ENCODE peak calls at places on chromosomes 6 and 20, in six cellular contexts. C is cardiac fibroblast, I is C1 segment of cervical spinal cord, W is smooth muscle cell of the brain vasculature, S is NCI-H526 treated with DMSO at 0.1 percent for 48 hours, F is amygdala. J is an unnamed sample.

GRCh38 chr6:73580247-73581149 is 59.7 kb upstream of the EEF1A1 start:
- DNase-seq in C (peak), F (peak), W (peak), I (peak), S (no peak), J (peak)

GRCh38 chr20:1209447-1210387 is 6.5 kb downstream of the C20orf202 start:
- DNase-seq in I (no peak), W (no peak), C (no peak), F (no peak), S (no peak), J (no peak)

GRCh38 chr6:72422126-72422680 is 199.7 kb upstream of the KCNQ5 start:
- DNase-seq in C (no peak), F (no peak), I (no peak), S (no peak), W (no peak), J (no peak)

GRCh38 chr20:64151634-64152530 is 12.4 kb upstream of the MYT1 start:
- DNase-seq in I (no peak), F (no peak), C (no peak), S (no peak), W (no peak), J (no peak)

GRCh38 chr20:44548171-44548678 is 26.4 kb upstream of the SERINC3 start:
- DNase-seq in F (no peak), S (no peak), W (no peak), I (no peak), C (peak), J (no peak)

GRCh38 chr6:33613794-33614166 is 7.3 kb upstream of the ITPR3 start:
- DNase-seq in F (no peak), W (no peak), S (no peak), I (no peak), C (peak), J (no peak)

GRCh38 chr6:137234505-137234863 is 15.3 kb upstream of the IFNGR1 start:
- DNase-seq in I (no peak), C (no peak), W (no peak), S (no peak), F (no peak), J (peak)

GRCh38 chr6:41939848-41940758 is 1.5 kb downstream of the CCND3 start:
- DNase-seq in S (peak), C (peak), W (no peak), I (no peak), F (no peak), J (peak)

GRCh38 chr20:61560361-61560853 is 308.3 kb downstream of the CDH4 start:
- DNase-seq in W (no peak), I (no peak), F (no peak), S (no peak), C (peak), J (no peak)

GRCh38 chr6:130927305-130927704 is 100.1 kb downstream of the SMLR1 start:
- DNase-seq in W (no peak), I (no peak), C (no peak), S (no peak), F (no peak), J (no peak)

GRCh38 chr20:59151391-59151790 is 12.2 kb upstream of the ZNF831 start:
- DNase-seq in F (no peak), I (no peak), C (no peak), W (no peak), S (no peak), J (no peak)

GRCh38 chr6:106520711-106521367 is 108.5 kb downstream of the RTN4IP1 start:
- DNase-seq in I (no peak), W (no peak), C (no peak), S (no peak), F (no peak), J (peak)

GRCh38 chr6:16361121-16361520 is 122.7 kb downstream of the GMPR start:
- DNase-seq in W (no peak), F (no peak), C (no peak), S (no peak), I (no peak), J (no peak)

GRCh38 chr6:161198781-161199505 is 74.9 kb downstream of the AGPAT4 start:
- DNase-seq in F (no peak), S (no peak), C (no peak), I (no peak), W (no peak), J (peak)

GRCh38 chr6:132218063-132218696 is 183.1 kb downstream of the MOXD1 start:
- DNase-seq in I (no peak), W (no peak), S (no peak), F (no peak), C (peak), J (no peak)

GRCh38 chr6:34189806-34190503 is 44.1 kb upstream of the GRM4 start:
- DNase-seq in I (no peak), W (no peak), S (no peak), C (no peak), F (no peak), J (peak)

GRCh38 chr6:43306086-43306485 is 2.5 kb downstream of the CRIP3 start:
- DNase-seq in I (no peak), F (no peak), C (no peak), W (no peak), S (no peak), J (no peak)

GRCh38 chr20:57902478-57902877 is 192.7 kb upstream of the PMEPA1 start:
- DNase-seq in C (peak), I (no peak), F (no peak), W (no peak), S (no peak), J (peak)

GRCh38 chr6:83257791-83258190 is 64.6 kb downstream of the RWDD2A start:
- DNase-seq in S (no peak), W (no peak), F (no peak), C (no peak), I (no peak), J (no peak)